ENCODE peak calls at places on chromosomes 4 and X, in ten cellular contexts. M is heart left ventricle, F is upper lobe of right lung, K is OCI-LY7, T is PC-3, J is uterus, H is SK-N-SH, L is right atrium auricular region, D is cardiac muscle cell, B is ovary. S is an unnamed sample.

GRCh38 chrX:118261136-118261535 is 84.8 kb upstream of the WDR44 start:
- DNase-seq in M (no peak), F (no peak), K (no peak), T (no peak), J (no peak), H (no peak), L (no peak), D (no peak), B (no peak), S (no peak)

GRCh38 chr4:180120114-180120513 is 2123.1 kb upstream of the TENM3 start:
- DNase-seq in M (no peak), F (no peak), K (no peak), T (no peak), J (no peak), H (no peak), L (no peak), D (no peak), B (no peak), S (no peak)

GRCh38 chrX:78105944-78106650 is 2.0 kb downstream of the PGK1 start:
- DNase-seq in M (no peak), F (no peak), K (no peak), T (no peak), J (no peak), H (no peak), L (no peak), D (no peak), B (no peak), S (no peak)

GRCh38 chrX:95841863-95842262 is 842.8 kb upstream of the DIAPH2 start:
- DNase-seq in M (no peak), F (no peak), K (no peak), T (no peak), J (no peak), H (no peak), L (no peak), D (no peak), B (no peak), S (no peak)

GRCh38 chr4:121653986-121654385 is 42.8 kb downstream of the ANXA5 start:
- DNase-seq in M (no peak), F (no peak), K (no peak), T (no peak), J (no peak), H (no peak), L (no peak), D (no peak), B (no peak), S (no peak)

GRCh38 chr4:128387600-128388351 is 100.2 kb upstream of the PGRMC2 start:
- DNase-seq in M (no peak), F (no peak), K (no peak), T (peak; percentile 52), J (no peak), H (no peak), L (no peak), D (no peak), B (no peak), S (no peak)

GRCh38 chr4:106258145-106259045 is 57.6 kb downstream of the TBCK start:
- DNase-seq in M (no peak), F (no peak), K (no peak), T (no peak), J (no peak), H (no peak), L (no peak), D (no peak), B (no peak), S (no peak)

GRCh38 chrX:67636532-67636931 is 92.7 kb downstream of the AR start:
- DNase-seq in M (no peak), F (no peak), K (no peak), T (no peak), J (no peak), H (no peak), L (no peak), D (no peak), B (no peak), S (no peak)

GRCh38 chr4:184899261-184900134 is 73.7 kb upstream of the ACSL1 start:
- DNase-seq in M (no peak), F (peak; percentile 88), K (no peak), T (peak; percentile 54), J (no peak), H (no peak), L (no peak), D (no peak), B (no peak), S (no peak)

GRCh38 chrX:118325453-118325852 is 20.5 kb upstream of the WDR44 start:
- DNase-seq in M (no peak), F (no peak), K (peak; percentile 22), T (peak; percentile 22), J (no peak), H (no peak), L (no peak), D (no peak), B (no peak), S (no peak)

DNA sequence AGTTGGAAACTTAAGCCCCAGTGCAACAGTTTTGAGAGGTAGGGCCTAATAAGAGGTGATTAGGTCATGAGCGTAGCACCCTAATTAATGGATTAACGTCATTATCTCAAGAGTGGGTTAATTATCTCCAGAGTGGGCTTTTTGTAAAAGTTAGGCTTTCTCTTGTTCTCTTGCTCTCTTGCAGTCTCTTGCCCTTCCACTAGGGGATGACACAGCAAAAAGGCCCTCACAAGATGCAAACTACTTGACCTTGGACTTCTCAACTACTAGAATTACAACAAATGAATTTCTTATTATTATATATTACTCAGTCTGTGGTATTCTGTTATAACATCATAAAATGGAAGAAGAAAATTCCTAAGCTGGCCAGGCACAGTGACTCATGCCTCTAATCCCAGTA is 22.1 kb upstream of the NDST3 start:
- DNase-seq in M (no peak), F (no peak), K (no peak), T (no peak), J (no peak), H (no peak), L (no peak), D (no peak), B (no peak), S (no peak)
- H3K4me1 ChIP-seq in M (no peaks in the 10 kb centered on the region), F (no peaks in the 10 kb centered on the region), K (no peaks in the 10 kb centered on the region), T (no peaks in the 10 kb centered on the region), J (no peaks in the 10 kb centered on the region), H (no peaks in the 10 kb centered on the region), L (no peaks in the 10 kb centered on the region), D (no peaks in the 10 kb centered on the region), B (no peaks in the 10 kb centered on the region), S (no peaks in the 10 kb centered on the region)

GRCh38 chr4:4426511-4427477 is 39.9 kb downstream of the NSG1 start:
- DNase-seq in M (peak; percentile 7), F (no peak), K (no peak), T (no peak), J (no peak), H (no peak), L (peak; percentile 42), D (no peak), B (no peak), S (no peak)

GRCh38 chr4:4427478-4427870 is 40.6 kb downstream of the NSG1 start:
- DNase-seq in M (no peak), F (no peak), K (no peak), T (no peak), J (no peak), H (no peak), L (no peak), D (no peak), B (no peak), S (no peak)

GRCh38 chr4:4425696-4426095 is 38.8 kb downstream of the NSG1 start:
- DNase-seq in M (peak; percentile 16), F (no peak), K (no peak), T (no peak), J (no peak), H (no peak), L (no peak), D (no peak), B (no peak), S (no peak)

GRCh38 chr4:4428966-4429875 is 42.3 kb downstream of the NSG1 start:
- DNase-seq in M (peak; percentile 2), F (no peak), K (no peak), T (no peak), J (no peak), H (no peak), L (no peak), D (no peak), B (no peak), S (no peak)

GRCh38 chr4:4427886-4428285 is 41.0 kb downstream of the NSG1 start:
- DNase-seq in M (peak; percentile 4), F (no peak), K (no peak), T (no peak), J (no peak), H (no peak), L (peak; percentile 11), D (no peak), B (no peak), S (no peak)
- H3K4me1 ChIP-seq in M (no peaks in the 10 kb centered on the region), F (no peaks in the 10 kb centered on the region), K (peaks cover 24% of the 10 kb centered on the region), T (peaks cover 3% of the 10 kb centered on the region), J (no peaks in the 10 kb centered on the region), H (no peaks in the 10 kb centered on the region), L (no peaks in the 10 kb centered on the region), D (no peaks in the 10 kb centered on the region), B (peaks cover 5% of the 10 kb centered on the region), S (no peaks in the 10 kb centered on the region)

GRCh38 chr4:183145773-183146172 is 46.7 kb downstream of the WWC2 start:
- DNase-seq in M (no peak), F (no peak), K (no peak), T (no peak), J (no peak), H (no peak), L (no peak), D (no peak), B (no peak), S (no peak)
- H3K4me1 ChIP-seq in M (peaks cover 19% of the 10 kb centered on the region), F (peaks cover 34% of the 10 kb centered on the region), K (no peaks in the 10 kb centered on the region), T (peaks cover 21% of the 10 kb centered on the region), J (no peaks in the 10 kb centered on the region), H (peaks cover 26% of the 10 kb centered on the region), L (peaks cover 59% of the 10 kb centered on the region), D (peaks cover 8% of the 10 kb centered on the region), B (peaks cover 6% of the 10 kb centered on the region), S (peaks cover 4% of the 10 kb centered on the region)

DNA sequence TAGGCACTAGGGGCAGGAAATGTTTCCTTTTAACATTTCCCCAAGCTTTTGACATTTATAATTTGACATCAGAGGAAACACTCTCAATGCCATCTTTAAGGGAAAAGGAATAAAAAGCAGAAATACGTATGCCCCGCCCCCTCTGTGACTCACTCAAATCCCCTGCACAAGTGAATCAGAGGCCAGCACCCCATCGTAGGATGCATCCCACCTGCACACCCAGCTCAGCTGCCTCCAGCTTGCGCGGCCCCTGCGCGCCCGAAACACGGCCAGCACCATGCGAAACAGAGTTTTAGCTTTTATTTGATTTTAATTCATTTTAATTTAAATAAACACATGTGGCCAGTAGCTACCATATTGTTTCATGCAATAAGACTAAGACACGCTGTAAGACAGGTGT is 29.5 kb downstream of the ABLIM2 start:
- DNase-seq in M (no peak), F (no peak), K (no peak), T (no peak), J (no peak), H (no peak), L (no peak), D (no peak), B (no peak), S (no peak)
- H3K4me1 ChIP-seq in M (no peaks in the 10 kb centered on the region), F (no peaks in the 10 kb centered on the region), K (peaks cover 21% of the 10 kb centered on the region), T (no peaks in the 10 kb centered on the region), J (no peaks in the 10 kb centered on the region), H (no peaks in the 10 kb centered on the region), L (peaks cover 3% of the 10 kb centered on the region), D (no peaks in the 10 kb centered on the region), B (no peaks in the 10 kb centered on the region), S (no peaks in the 10 kb centered on the region)

DNA sequence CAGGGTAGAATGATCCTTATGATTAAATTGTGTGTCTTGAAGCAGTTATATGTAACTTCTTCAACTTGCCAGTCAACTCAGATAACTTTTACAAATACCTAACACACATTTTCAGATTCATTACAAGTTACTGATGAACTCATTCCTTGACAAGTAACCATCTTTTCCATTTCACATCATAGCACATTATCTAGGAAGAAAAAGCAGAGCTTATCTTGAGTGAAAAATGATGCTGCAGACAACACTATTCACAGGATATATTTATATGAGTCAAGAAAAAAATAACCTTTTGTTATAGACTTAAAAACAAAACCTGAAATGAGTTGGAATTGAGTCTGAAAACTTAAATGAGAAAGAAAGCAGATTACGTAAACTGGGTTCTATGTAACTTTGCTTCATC is 68.9 kb downstream of the LEF1 start:
- DNase-seq in M (no peak), F (no peak), K (no peak), T (no peak), J (no peak), H (no peak), L (no peak), D (no peak), B (no peak), S (no peak)
- H3K4me1 ChIP-seq in M (no peaks in the 10 kb centered on the region), F (no peaks in the 10 kb centered on the region), K (peaks cover 16% of the 10 kb centered on the region), T (no peaks in the 10 kb centered on the region), J (no peaks in the 10 kb centered on the region), H (no peaks in the 10 kb centered on the region), L (no peaks in the 10 kb centered on the region), D (peaks cover 13% of the 10 kb centered on the region), B (no peaks in the 10 kb centered on the region), S (no peaks in the 10 kb centered on the region)

S was measured in testis.